ENCODE peak calls at places on chromosomes 4 and X, in four cellular contexts. A is HCT116, G is sigmoid colon, T is cardiac muscle cell. I is an unnamed sample.
A peak's percentile ranks its signal among the peaks of the same experiment; 100 is the strongest.

GRCh38 chr4:39713691-39714090 is 15.8 kb downstream of the UBE2K start:
- DNase-seq in A (no peak), G (no peak), T (peak; percentile 69), I (no peak)

GRCh38 chr4:66585767-66586166 is 915.5 kb upstream of the EPHA5 start:
- DNase-seq in A (no peak), G (no peak), T (no peak), I (no peak)

GRCh38 chr4:139986621-139987510 is 167.1 kb downstream of the MAML3 start:
- DNase-seq in A (no peak), G (no peak), T (peak; percentile 51), I (no peak)

GRCh38 chr4:87490664-87491369 is 38.4 kb downstream of the SPARCL1 start:
- DNase-seq in A (no peak), G (no peak), T (no peak), I (no peak)

GRCh38 chr4:53234669-53235068 is 131.2 kb downstream of the SCFD2 start:
- DNase-seq in A (no peak), G (no peak), T (no peak), I (no peak)

GRCh38 chr4:182642831-182643230 is 274.4 kb downstream of the DCTD start:
- DNase-seq in A (no peak), G (no peak), T (peak; percentile 62), I (no peak)

GRCh38 chr4:158754385-158755180 is 14.2 kb upstream of the FNIP2 start:
- DNase-seq in A (no peak), G (no peak), T (no peak), I (no peak)

GRCh38 chr4:118287691-118288090 is 65.1 kb downstream of the PRSS12 start:
- DNase-seq in A (no peak), G (no peak), T (no peak), I (no peak)

GRCh38 chrX:153411255-153411987 is at the start of gene ZFP92:
- DNase-seq in A (no peak), G (no peak), T (peak; percentile 25), I (no peak)

GRCh38 chrX:18855919-18856644 is 127.8 kb downstream of the PHKA2 start:
- DNase-seq in A (no peak), G (no peak), T (peak; percentile 35), I (no peak)

GRCh38 chr4:85968945-85969830 is 390.7 kb downstream of the MAPK10 start:
- DNase-seq in A (no peak), G (no peak), T (peak; percentile 77), I (no peak)

GRCh38 chr4:107243141-107243779 is 207.1 kb upstream of the DKK2 start:
- DNase-seq in A (no peak), G (peak; percentile 94), T (no peak), I (no peak)

GRCh38 chrX:72131317-72132294 is at the start of gene RTL5:
- DNase-seq in A (peak; percentile 63), G (peak; percentile 97), T (peak; percentile 91), I (peak; percentile 91)

GRCh38 chrX:13574600-13574999 is 5.2 kb downstream of the EGFL6 start:
- DNase-seq in A (no peak), G (no peak), T (no peak), I (no peak)

GRCh38 chr4:102684605-102685052 is 76.1 kb downstream of the MANBA start:
- DNase-seq in A (peak; percentile 16), G (no peak), T (peak; percentile 47), I (no peak)
- H3K27ac ChIP-seq in A (no peak overlapping the region), G (no peak overlapping the region), T (peak overlapping the region; percentile 82), I (no peak overlapping the region)

GRCh38 chr4:8163436-8164193 is 5.0 kb upstream of the ABLIM2 start:
- DNase-seq in A (no peak), G (no peak), T (no peak), I (no peak)
- H3K4me3 ChIP-seq in A (no peak overlapping the region), G (no peak overlapping the region), T (no peak overlapping the region), I (no peak overlapping the region)

GRCh38 chrX:151722241-151722846 is 6.5 kb downstream of the FATE1 start:
- DNase-seq in A (peak; percentile 2), G (peak; percentile 58), T (peak; percentile 34), I (no peak)
- TF ChIP-seq CTCF in A (peak; percentile 48), G (no peak), T (peak; percentile 46), I (no peak)

DNA sequence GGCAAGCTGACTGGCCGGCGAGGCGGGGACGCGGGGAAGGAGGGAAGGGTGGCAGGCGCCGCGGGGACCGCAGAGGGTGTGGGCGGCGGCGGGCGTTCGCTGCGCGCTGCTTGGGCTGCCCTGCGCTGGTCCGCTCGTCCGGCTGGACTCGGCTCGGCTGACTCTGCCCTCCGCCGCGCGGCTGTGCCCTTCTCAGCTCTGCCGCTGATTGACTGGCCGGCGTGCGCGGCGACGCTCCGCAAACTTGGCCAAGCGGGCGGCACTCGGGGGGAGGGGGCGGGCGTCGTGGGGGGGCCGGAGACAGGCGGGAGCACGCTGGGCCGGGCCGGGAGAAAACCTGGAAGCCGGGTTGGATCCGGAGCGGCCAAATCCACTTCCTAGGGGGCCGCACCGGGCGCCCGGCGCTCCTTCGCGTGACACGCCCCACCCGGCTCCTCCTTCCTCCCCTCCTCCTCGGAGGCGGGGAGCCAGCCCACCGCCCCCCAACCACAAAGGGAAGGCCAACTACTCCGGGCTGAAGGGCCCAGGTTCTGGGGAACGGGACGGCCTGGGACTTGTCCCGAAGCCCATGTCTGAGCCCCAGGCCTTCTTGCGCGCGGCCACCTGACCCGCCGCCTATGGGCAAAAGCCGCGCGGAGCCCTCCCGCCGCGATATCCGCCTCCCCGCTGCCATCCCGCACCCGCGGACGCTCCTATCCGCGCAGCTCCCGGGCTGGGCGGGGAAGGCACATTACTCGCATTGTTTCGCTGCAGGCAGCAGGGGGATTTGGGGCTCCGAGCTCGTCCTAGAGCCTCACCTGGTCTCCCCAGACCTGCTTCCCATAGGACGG is at the start of gene GPC4:
- DNase-seq in A (peak; percentile 57), G (peak; percentile 91), T (peak; percentile 38), I (peak; percentile 77)
- H3K27ac ChIP-seq in A (peak within 1 kb of the TSS; percentile 53), G (peak within 1 kb of the TSS; percentile 89), T (peak within 1 kb of the TSS; percentile 44), I (peak within 1 kb of the TSS; percentile 85)

GRCh38 chr4:76663794-76664193 is 228.8 kb downstream of the SHROOM3 start:
- DNase-seq in A (no peak), G (no peak), T (no peak), I (no peak)

GRCh38 chr4:76670631-76671030 is 227.3 kb downstream of the SOWAHB start:
- DNase-seq in A (no peak), G (no peak), T (no peak), I (no peak)

GRCh38 chr4:76665139-76665538 is 230.1 kb downstream of the SHROOM3 start:
- DNase-seq in A (peak; percentile 82), G (no peak), T (no peak), I (no peak)

GRCh38 chr4:76666940-76667532 is 230.9 kb downstream of the SOWAHB start:
- DNase-seq in A (no peak), G (no peak), T (no peak), I (no peak)

DNA sequence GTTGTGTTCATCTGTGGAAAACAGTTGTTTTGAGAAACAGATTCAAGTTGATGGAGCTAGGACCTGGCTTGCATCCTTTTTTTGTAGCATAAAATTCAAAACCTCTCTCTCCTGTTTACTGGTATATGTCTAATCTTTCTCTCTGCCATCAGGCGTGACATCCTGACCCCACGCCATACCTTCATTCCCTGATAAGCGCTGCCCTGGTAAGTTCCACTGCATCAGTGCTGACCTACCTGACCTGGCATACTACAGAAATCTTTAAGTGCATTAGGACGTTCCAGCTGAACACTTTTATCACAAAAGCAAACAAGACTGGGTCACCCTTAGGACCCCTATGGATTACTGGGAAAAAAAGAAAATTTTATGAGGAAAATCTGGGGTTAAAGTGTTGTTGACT is 230.7 kb downstream of the SHROOM3 start:
- DNase-seq in A (no peak), G (no peak), T (no peak), I (no peak)
- H3K4me3 ChIP-seq in A (peak overlapping the region; percentile 31), G (no peak overlapping the region), T (no peak overlapping the region), I (no peak overlapping the region)

GRCh38 chrX:154596290-154596929 is 11.5 kb downstream of the CTAG1A start:
- DNase-seq in A (no peak), G (no peak), T (peak; percentile 70), I (peak; percentile 19)
- TF ChIP-seq CTCF in A (no peak), G (no peak), T (no peak), I (no peak)

DNA sequence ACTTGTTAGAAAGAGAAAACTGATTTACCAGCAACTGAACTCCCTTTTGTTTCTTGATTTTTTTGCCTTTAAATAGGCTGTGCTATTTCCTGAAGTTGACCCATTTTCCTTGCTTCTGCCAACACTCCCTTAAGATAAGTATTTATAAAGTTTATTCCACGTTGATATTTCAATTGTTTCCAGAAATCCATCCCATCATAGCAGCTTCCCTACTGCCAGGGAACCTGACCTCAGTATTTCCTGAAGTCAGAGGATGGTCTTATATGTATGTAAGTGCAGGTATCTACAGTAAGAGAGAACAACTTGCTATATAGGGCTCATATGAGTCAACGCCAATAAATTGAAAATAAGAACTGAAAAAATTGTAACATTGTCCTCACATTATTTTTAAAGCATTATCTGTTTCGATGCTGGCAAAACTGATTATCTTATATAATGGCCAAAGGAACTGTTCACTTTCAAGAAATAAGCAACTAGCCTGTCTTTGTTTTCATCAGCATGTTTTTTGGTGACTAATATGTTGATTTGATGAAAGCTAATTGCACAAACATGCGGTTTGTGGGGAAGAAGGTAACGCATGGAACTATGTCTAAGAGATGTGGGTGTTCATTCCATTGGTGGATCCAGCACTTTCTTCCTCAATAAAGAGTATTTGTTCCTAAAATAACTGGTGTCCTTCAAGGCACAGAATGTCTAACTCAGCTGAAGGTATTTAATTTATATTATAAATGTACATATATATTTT is 4.7 kb downstream of the LIMCH1 start:
- DNase-seq in A (no peak), G (no peak), T (peak; percentile 33), I (no peak)
- H3K27ac ChIP-seq in A (no peak overlapping the region), G (peak overlapping the region; percentile 69), T (no peak overlapping the region), I (peak overlapping the region; percentile 55)

GRCh38 chrX:114582264-114582632 is 1.6 kb upstream of the HTR2C start:
- DNase-seq in A (no peak), G (no peak), T (no peak), I (no peak)

GRCh38 chrX:114582698-114583395 is 1.0 kb upstream of the HTR2C start:
- DNase-seq in A (no peak), G (no peak), T (no peak), I (no peak)

GRCh38 chrX:114584434-114584943 is 603 bp downstream of the HTR2C start:
- DNase-seq in A (no peak), G (no peak), T (peak; percentile 8), I (no peak)

GRCh38 chrX:114583646-114584433 is at the start of gene HTR2C:
- DNase-seq in A (no peak), G (no peak), T (no peak), I (no peak)

GRCh38 chrX:114584983-114585842 is 1.3 kb downstream of the HTR2C start:
- DNase-seq in A (no peak), G (no peak), T (no peak), I (no peak)
- H3K4me3 ChIP-seq in A (no peak overlapping the region), G (peak overlapping the region; percentile 25), T (peak overlapping the region; percentile 49), I (no peak overlapping the region)

DNA sequence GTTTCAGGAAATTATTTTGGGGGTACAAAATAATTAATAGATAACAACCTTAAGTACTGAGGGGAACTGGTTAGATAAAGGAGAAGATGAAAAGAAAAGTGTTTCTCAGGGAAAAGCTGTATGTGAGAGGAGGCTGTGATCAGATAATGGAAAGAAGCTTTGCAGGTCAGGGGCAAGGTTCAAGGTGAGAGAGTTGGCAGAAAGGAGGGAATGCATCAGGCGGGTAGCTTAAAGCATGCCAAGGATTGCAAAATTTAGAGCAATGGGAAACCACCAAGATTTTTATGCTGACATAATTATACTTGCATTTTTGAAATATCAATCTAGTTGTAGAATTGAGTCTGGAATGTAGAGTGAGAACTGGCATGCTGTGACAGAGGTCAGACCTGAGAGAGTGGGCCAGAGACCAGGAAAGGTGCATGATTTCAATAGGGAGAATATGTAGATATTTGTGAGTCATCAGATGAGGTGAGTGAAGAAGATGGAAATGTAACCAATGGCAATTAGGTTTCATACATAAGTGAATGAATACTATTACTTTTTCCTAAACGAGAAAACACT is 508.7 kb downstream of the TRIML1 start:
- DNase-seq in A (no peak), G (no peak), T (no peak), I (no peak)
- TF ChIP-seq CTCF in A (no peak), G (no peak), T (no peak), I (no peak)